ENCODE peak calls at places on chromosome X, in ten cellular contexts. P, O, D, T, U, Q, S, J, V and E are unnamed samples.

GRCh38 chrX:130108647-130109428 is 1.5 kb downstream of the ELF4 start:
- DNase-seq in P (no peak), O (no peak), D (no peak), T (no peak), U (no peak), Q (peak), S (no peak), J (peak), V (peak), E (peak)

GRCh38 chrX:8684201-8684600 is 47.7 kb downstream of the ANOS1 start:
- DNase-seq in P (no peak), O (no peak), D (no peak), T (no peak), U (no peak), Q (no peak), S (no peak), J (no peak), V (no peak), E (no peak)

GRCh38 chrX:9911479-9911878 is 55.7 kb upstream of the CLDN34 start:
- DNase-seq in P (peak), O (no peak), D (no peak), T (peak), U (peak), Q (no peak), S (no peak), J (peak), V (no peak), E (no peak)

GRCh38 chrX:2703991-2704369 is 12.9 kb downstream of the CD99 start:
- DNase-seq in P (peak), O (no peak), D (no peak), T (no peak), U (no peak), Q (no peak), S (no peak), J (no peak), V (no peak), E (peak)

GRCh38 chrX:110082156-110082555 is 79.2 kb downstream of the TMEM164 start:
- DNase-seq in P (peak), O (no peak), D (no peak), T (peak), U (peak), Q (peak), S (no peak), J (no peak), V (no peak), E (no peak)

GRCh38 chrX:154417157-154417556 is 5.8 kb downstream of the TAFAZZIN start:
- DNase-seq in P (no peak), O (no peak), D (no peak), T (no peak), U (no peak), Q (no peak), S (no peak), J (no peak), V (no peak), E (no peak)

GRCh38 chrX:105662248-105662647 is 160.1 kb upstream of the NRK start:
- DNase-seq in P (no peak), O (no peak), D (no peak), T (no peak), U (no peak), Q (no peak), S (no peak), J (no peak), V (no peak), E (no peak)

GRCh38 chrX:87516716-87517115 is 886 bp upstream of the KLHL4 start:
- DNase-seq in P (peak), O (no peak), D (no peak), T (peak), U (peak), Q (no peak), S (no peak), J (no peak), V (no peak), E (no peak)

GRCh38 chrX:118976599-118977340 is 2.4 kb downstream of the LONRF3 start:
- DNase-seq in P (peak), O (no peak), D (no peak), T (no peak), U (no peak), Q (peak), S (no peak), J (peak), V (peak), E (peak)

GRCh38 chrX:103254921-103255455 is at the start of gene TCEAL8:
- DNase-seq in P (peak), O (peak), D (peak), T (no peak), U (peak), Q (peak), S (peak), J (no peak), V (peak), E (peak)

GRCh38 chrX:15680401-15680800 is 15.8 kb upstream of the CLTRN start:
- DNase-seq in P (peak), O (no peak), D (no peak), T (no peak), U (peak), Q (no peak), S (no peak), J (peak), V (peak), E (no peak)

GRCh38 chrX:110167952-110168451 is 149.9 kb downstream of the AMMECR1 start:
- DNase-seq in P (peak), O (peak), D (peak), T (no peak), U (no peak), Q (no peak), S (peak), J (peak), V (peak), E (no peak)

GRCh38 chrX:134533952-134534351 is 74.0 kb downstream of the HPRT1 start:
- DNase-seq in P (peak), O (no peak), D (no peak), T (no peak), U (no peak), Q (no peak), S (no peak), J (no peak), V (no peak), E (no peak)

GRCh38 chrX:12702509-12703091 is 88.6 kb upstream of the PRPS2 start:
- DNase-seq in P (peak), O (no peak), D (no peak), T (peak), U (no peak), Q (no peak), S (no peak), J (peak), V (no peak), E (no peak)

GRCh38 chrX:68751372-68751771 is 77.4 kb upstream of the EFNB1 start:
- DNase-seq in P (no peak), O (no peak), D (no peak), T (no peak), U (no peak), Q (no peak), S (no peak), J (no peak), V (no peak), E (no peak)

GRCh38 chrX:38233891-38234807 is 13.5 kb upstream of the SRPX start:
- DNase-seq in P (peak), O (no peak), D (no peak), T (no peak), U (peak), Q (no peak), S (no peak), J (peak), V (no peak), E (no peak)

GRCh38 chrX:18701621-18702361 is 5.7 kb upstream of the PPEF1 start:
- DNase-seq in P (peak), O (no peak), D (no peak), T (no peak), U (peak), Q (no peak), S (no peak), J (peak), V (no peak), E (peak)

GRCh38 chrX:21638311-21638710 is 19.8 kb downstream of the KLHL34 start:
- DNase-seq in P (no peak), O (no peak), D (no peak), T (peak), U (peak), Q (no peak), S (no peak), J (no peak), V (no peak), E (no peak)

GRCh38 chrX:154855256-154855655 is 20.8 kb upstream of the SMIM9 start:
- DNase-seq in P (peak), O (no peak), D (no peak), T (no peak), U (no peak), Q (no peak), S (no peak), J (no peak), V (no peak), E (no peak)

GRCh38 chrX:119475389-119476101 is 7.3 kb downstream of the SLC25A5 start:
- DNase-seq in P (no peak), O (no peak), D (no peak), T (no peak), U (no peak), Q (no peak), S (no peak), J (no peak), V (no peak), E (no peak)

GRCh38 chrX:144717682-144718081 is 529.6 kb upstream of the SPANXN1 start:
- DNase-seq in P (no peak), O (no peak), D (no peak), T (no peak), U (no peak), Q (no peak), S (no peak), J (no peak), V (no peak), E (no peak)

GRCh38 chrX:113429011-113429410 is 588.4 kb upstream of the AMOT start:
- DNase-seq in P (no peak), O (no peak), D (no peak), T (no peak), U (no peak), Q (no peak), S (no peak), J (no peak), V (no peak), E (no peak)

GRCh38 chrX:150762258-150762867 is 69.2 kb downstream of the MTMR1 start:
- DNase-seq in P (no peak), O (no peak), D (no peak), T (no peak), U (no peak), Q (no peak), S (no peak), J (no peak), V (no peak), E (no peak)

GRCh38 chrX:1397441-1397840 is 5.5 kb upstream of the SLC25A6 start:
- DNase-seq in P (no peak), O (no peak), D (no peak), T (no peak), U (no peak), Q (no peak), S (no peak), J (no peak), V (no peak), E (no peak)

GRCh38 chrX:84046403-84046984 is 141.5 kb downstream of the RPS6KA6 start:
- DNase-seq in P (peak), O (no peak), D (no peak), T (peak), U (peak), Q (no peak), S (no peak), J (peak), V (peak), E (no peak)

GRCh38 chrX:18041656-18042055 is 179.0 kb downstream of the BEND2 start:
- DNase-seq in P (no peak), O (no peak), D (no peak), T (no peak), U (no peak), Q (no peak), S (no peak), J (no peak), V (no peak), E (no peak)

GRCh38 chrX:12992544-12993118 is 17.7 kb downstream of the TMSB4X start:
- DNase-seq in P (no peak), O (no peak), D (no peak), T (no peak), U (no peak), Q (no peak), S (no peak), J (no peak), V (no peak), E (no peak)

GRCh38 chrX:69630147-69630546 is 14.2 kb downstream of the EDA start:
- DNase-seq in P (no peak), O (no peak), D (no peak), T (no peak), U (no peak), Q (no peak), S (no peak), J (no peak), V (no peak), E (no peak)